ENCODE peak calls at places on chromosome 5, in nine cellular contexts. One of them, this sample, is unnamed.

GRCh38 chr5:179906294-179906794 is 1.4 kb downstream of the TBC1D9B start:
- DNase-seq in H1: no peak
- DNase-seq in suprapubic skin: no peak
- DNase-seq in fibroblast of mammary gland: no peak
- DNase-seq in fibroblast of the aortic adventitia: peak
- DNase-seq in HepG2: no peak
- DNase-seq in dorsolateral prefrontal cortex: no peak
- DNase-seq in cardiac muscle cell: no peak
- DNase-seq in cardiac fibroblast: peak
- DNase-seq in this sample: no peak

GRCh38 chr5:81825237-81825636 is 74.3 kb upstream of the SSBP2 start:
- DNase-seq in HepG2: no peak
- DNase-seq in fibroblast of mammary gland: peak
- DNase-seq in dorsolateral prefrontal cortex: no peak
- DNase-seq in fibroblast of the aortic adventitia: peak
- DNase-seq in cardiac fibroblast: peak
- DNase-seq in suprapubic skin: no peak
- DNase-seq in H1: no peak
- DNase-seq in cardiac muscle cell: peak
- DNase-seq in this sample: peak

GRCh38 chr5:155938051-155938450 is 388.9 kb upstream of the SGCD start:
- DNase-seq in fibroblast of mammary gland: no peak
- DNase-seq in cardiac muscle cell: no peak
- DNase-seq in suprapubic skin: no peak
- DNase-seq in HepG2: no peak
- DNase-seq in fibroblast of the aortic adventitia: no peak
- DNase-seq in H1: no peak
- DNase-seq in dorsolateral prefrontal cortex: no peak
- DNase-seq in cardiac fibroblast: no peak
- DNase-seq in this sample: no peak

GRCh38 chr5:14213253-14213652 is 70.1 kb downstream of the TRIO start:
- DNase-seq in fibroblast of the aortic adventitia: no peak
- DNase-seq in suprapubic skin: no peak
- DNase-seq in HepG2: no peak
- DNase-seq in cardiac fibroblast: peak
- DNase-seq in fibroblast of mammary gland: no peak
- DNase-seq in cardiac muscle cell: no peak
- DNase-seq in H1: no peak
- DNase-seq in dorsolateral prefrontal cortex: no peak
- DNase-seq in this sample: no peak

GRCh38 chr5:172411423-172412111 is 42.8 kb downstream of the SH3PXD2B start:
- DNase-seq in fibroblast of mammary gland: peak
- DNase-seq in HepG2: no peak
- DNase-seq in dorsolateral prefrontal cortex: no peak
- DNase-seq in fibroblast of the aortic adventitia: peak
- DNase-seq in H1: no peak
- DNase-seq in cardiac muscle cell: peak
- DNase-seq in cardiac fibroblast: peak
- DNase-seq in suprapubic skin: no peak
- DNase-seq in this sample: peak

GRCh38 chr5:132266031-132266835 is 8.7 kb downstream of the PDLIM4 start:
- DNase-seq in fibroblast of the aortic adventitia: no peak
- DNase-seq in fibroblast of mammary gland: no peak
- DNase-seq in HepG2: no peak
- DNase-seq in H1: peak
- DNase-seq in dorsolateral prefrontal cortex: no peak
- DNase-seq in cardiac fibroblast: no peak
- DNase-seq in suprapubic skin: no peak
- DNase-seq in cardiac muscle cell: no peak
- DNase-seq in this sample: no peak

GRCh38 chr5:9479361-9479760 is 66.5 kb downstream of the SEMA5A start:
- DNase-seq in dorsolateral prefrontal cortex: no peak
- DNase-seq in cardiac muscle cell: peak
- DNase-seq in H1: no peak
- DNase-seq in HepG2: no peak
- DNase-seq in suprapubic skin: no peak
- DNase-seq in cardiac fibroblast: peak
- DNase-seq in fibroblast of mammary gland: peak
- DNase-seq in fibroblast of the aortic adventitia: peak
- DNase-seq in this sample: peak

GRCh38 chr5:178119915-178120660 is 6.8 kb downstream of the N4BP3 start:
- DNase-seq in H1: no peak
- DNase-seq in suprapubic skin: no peak
- DNase-seq in dorsolateral prefrontal cortex: no peak
- DNase-seq in cardiac fibroblast: no peak
- DNase-seq in HepG2: no peak
- DNase-seq in fibroblast of the aortic adventitia: no peak
- DNase-seq in cardiac muscle cell: no peak
- DNase-seq in fibroblast of mammary gland: no peak
- DNase-seq in this sample: no peak

GRCh38 chr5:95281211-95281610 is 3.7 kb downstream of the MCTP1 start:
- DNase-seq in cardiac fibroblast: peak
- DNase-seq in suprapubic skin: no peak
- DNase-seq in H1: no peak
- DNase-seq in fibroblast of mammary gland: no peak
- DNase-seq in dorsolateral prefrontal cortex: no peak
- DNase-seq in HepG2: no peak
- DNase-seq in cardiac muscle cell: peak
- DNase-seq in fibroblast of the aortic adventitia: peak
- DNase-seq in this sample: no peak

GRCh38 chr5:153970496-153970895 is 68.2 kb downstream of the FAM114A2 start:
- DNase-seq in HepG2: no peak
- DNase-seq in suprapubic skin: no peak
- DNase-seq in cardiac fibroblast: no peak
- DNase-seq in H1: no peak
- DNase-seq in fibroblast of the aortic adventitia: no peak
- DNase-seq in dorsolateral prefrontal cortex: no peak
- DNase-seq in fibroblast of mammary gland: no peak
- DNase-seq in cardiac muscle cell: no peak
- DNase-seq in this sample: no peak

GRCh38 chr5:74130141-74130897 is 504.3 kb downstream of the ARHGEF28 start:
- DNase-seq in fibroblast of the aortic adventitia: no peak
- DNase-seq in fibroblast of mammary gland: no peak
- DNase-seq in H1: no peak
- DNase-seq in cardiac muscle cell: no peak
- DNase-seq in suprapubic skin: no peak
- DNase-seq in cardiac fibroblast: no peak
- DNase-seq in dorsolateral prefrontal cortex: peak
- DNase-seq in HepG2: no peak
- DNase-seq in this sample: no peak

GRCh38 chr5:1431021-1431811 is 14.0 kb downstream of the SLC6A3 start:
- DNase-seq in cardiac muscle cell: no peak
- DNase-seq in dorsolateral prefrontal cortex: no peak
- DNase-seq in suprapubic skin: peak
- DNase-seq in fibroblast of mammary gland: no peak
- DNase-seq in HepG2: no peak
- DNase-seq in H1: no peak
- DNase-seq in cardiac fibroblast: no peak
- DNase-seq in fibroblast of the aortic adventitia: no peak
- DNase-seq in this sample: no peak

GRCh38 chr5:75049581-75050274 is 2.6 kb downstream of the GCNT4 start:
- DNase-seq in H1: peak
- DNase-seq in cardiac fibroblast: peak
- DNase-seq in dorsolateral prefrontal cortex: no peak
- DNase-seq in cardiac muscle cell: peak
- DNase-seq in suprapubic skin: no peak
- DNase-seq in fibroblast of mammary gland: peak
- DNase-seq in fibroblast of the aortic adventitia: peak
- DNase-seq in HepG2: peak
- DNase-seq in this sample: peak

GRCh38 chr5:15483348-15484090 is 16.5 kb upstream of the FBXL7 start:
- DNase-seq in fibroblast of the aortic adventitia: peak
- DNase-seq in H1: no peak
- DNase-seq in fibroblast of mammary gland: no peak
- DNase-seq in suprapubic skin: no peak
- DNase-seq in dorsolateral prefrontal cortex: no peak
- DNase-seq in HepG2: no peak
- DNase-seq in cardiac muscle cell: peak
- DNase-seq in cardiac fibroblast: peak
- DNase-seq in this sample: peak

GRCh38 chr5:136108131-136108739 is 24.4 kb upstream of the SMAD5 start:
- DNase-seq in dorsolateral prefrontal cortex: no peak
- DNase-seq in HepG2: no peak
- DNase-seq in fibroblast of the aortic adventitia: no peak
- DNase-seq in cardiac fibroblast: no peak
- DNase-seq in H1: no peak
- DNase-seq in fibroblast of mammary gland: no peak
- DNase-seq in suprapubic skin: no peak
- DNase-seq in cardiac muscle cell: no peak
- DNase-seq in this sample: no peak
- TF ChIP-seq CTCF in dorsolateral prefrontal cortex: no peak
- TF ChIP-seq CTCF in HepG2: no peak
- TF ChIP-seq CTCF in fibroblast of the aortic adventitia: no peak
- TF ChIP-seq CTCF in cardiac fibroblast: no peak
- TF ChIP-seq CTCF in H1: no peak
- TF ChIP-seq CTCF in fibroblast of mammary gland: no peak
- TF ChIP-seq CTCF in suprapubic skin: no peak
- TF ChIP-seq CTCF in cardiac muscle cell: no peak
- TF ChIP-seq CTCF in this sample: no peak

DNA sequence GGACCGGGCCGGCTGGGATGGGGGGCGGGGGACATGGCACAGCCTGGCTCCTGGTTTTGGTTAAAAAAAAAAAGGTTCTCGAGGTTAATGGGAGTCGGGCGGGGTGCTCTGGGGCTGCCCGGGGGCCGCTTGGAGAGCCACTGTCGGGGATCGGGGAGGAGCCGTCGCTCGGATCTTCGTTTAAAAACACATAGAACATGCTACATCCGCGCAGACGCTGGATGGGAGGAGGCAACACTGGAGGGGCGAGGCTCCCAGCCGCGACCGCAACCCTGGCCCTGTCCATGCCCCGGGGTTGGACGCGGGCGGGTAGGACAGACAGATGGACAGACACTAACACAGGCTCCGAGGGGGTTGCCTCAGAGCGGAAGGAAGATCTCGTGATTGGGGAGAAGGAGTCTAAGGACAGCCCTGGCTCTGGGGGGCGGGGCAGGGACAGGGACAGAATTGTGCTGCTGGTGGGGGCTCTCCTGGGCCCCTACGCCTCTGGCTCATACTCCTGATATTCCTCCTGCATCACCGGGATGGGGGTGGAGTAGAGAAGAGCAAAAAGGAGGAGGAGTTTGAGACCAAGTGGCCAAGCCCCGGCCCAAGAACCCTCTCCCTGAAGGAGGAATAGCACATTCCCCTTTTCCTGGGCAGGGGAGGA is 9.9 kb downstream of the SNCB start:
- DNase-seq in cardiac fibroblast: peak
- DNase-seq in fibroblast of the aortic adventitia: no peak
- DNase-seq in cardiac muscle cell: peak
- DNase-seq in suprapubic skin: no peak
- DNase-seq in H1: peak
- DNase-seq in fibroblast of mammary gland: peak
- DNase-seq in HepG2: no peak
- DNase-seq in dorsolateral prefrontal cortex: no peak
- DNase-seq in this sample: peak
- H3K4me3 ChIP-seq in cardiac fibroblast: no peak
- H3K4me3 ChIP-seq in fibroblast of the aortic adventitia: no peak
- H3K4me3 ChIP-seq in cardiac muscle cell: no peak
- H3K4me3 ChIP-seq in suprapubic skin: no peak
- H3K4me3 ChIP-seq in H1: peak
- H3K4me3 ChIP-seq in fibroblast of mammary gland: no peak
- H3K4me3 ChIP-seq in HepG2: no peak
- H3K4me3 ChIP-seq in dorsolateral prefrontal cortex: peak
- H3K4me3 ChIP-seq in this sample: no peak

DNA sequence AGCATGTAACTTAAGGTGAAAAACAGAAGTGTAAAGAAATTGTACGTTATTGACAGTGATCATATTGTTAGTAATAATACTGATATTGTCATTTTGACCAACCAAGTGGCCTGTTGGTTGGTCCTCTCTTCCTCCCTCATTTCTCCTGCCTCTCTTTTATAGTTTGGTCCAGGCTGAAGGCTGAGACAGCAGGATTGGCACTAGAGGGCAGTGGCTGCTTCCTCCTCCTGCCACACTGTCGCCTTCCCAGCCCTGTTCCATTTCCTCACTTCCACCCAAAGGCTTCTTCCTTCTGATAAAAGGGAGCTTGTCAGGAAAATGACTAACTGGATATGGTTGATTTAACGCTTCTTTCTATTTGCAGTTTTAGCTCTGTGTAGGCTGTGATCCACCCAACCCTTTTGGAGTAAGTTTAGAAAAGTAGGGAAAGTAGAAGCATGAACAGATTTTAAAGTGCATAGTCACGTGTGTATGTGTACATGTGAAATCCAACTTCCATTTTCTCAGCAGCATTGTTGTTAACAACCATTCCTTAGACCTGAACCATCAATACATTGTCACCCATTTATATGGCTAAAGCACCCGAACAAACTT is 35.6 kb downstream of the PTCD2 start:
- DNase-seq in fibroblast of mammary gland: peak
- DNase-seq in cardiac muscle cell: peak
- DNase-seq in H1: no peak
- DNase-seq in HepG2: no peak
- DNase-seq in dorsolateral prefrontal cortex: peak
- DNase-seq in fibroblast of the aortic adventitia: peak
- DNase-seq in cardiac fibroblast: peak
- DNase-seq in suprapubic skin: no peak
- DNase-seq in this sample: no peak
- TF ChIP-seq CTCF in fibroblast of mammary gland: peak
- TF ChIP-seq CTCF in cardiac muscle cell: peak
- TF ChIP-seq CTCF in H1: peak
- TF ChIP-seq CTCF in HepG2: peak
- TF ChIP-seq CTCF in dorsolateral prefrontal cortex: peak
- TF ChIP-seq CTCF in fibroblast of the aortic adventitia: peak
- TF ChIP-seq CTCF in cardiac fibroblast: peak
- TF ChIP-seq CTCF in suprapubic skin: no peak
- TF ChIP-seq CTCF in this sample: peak

DNA sequence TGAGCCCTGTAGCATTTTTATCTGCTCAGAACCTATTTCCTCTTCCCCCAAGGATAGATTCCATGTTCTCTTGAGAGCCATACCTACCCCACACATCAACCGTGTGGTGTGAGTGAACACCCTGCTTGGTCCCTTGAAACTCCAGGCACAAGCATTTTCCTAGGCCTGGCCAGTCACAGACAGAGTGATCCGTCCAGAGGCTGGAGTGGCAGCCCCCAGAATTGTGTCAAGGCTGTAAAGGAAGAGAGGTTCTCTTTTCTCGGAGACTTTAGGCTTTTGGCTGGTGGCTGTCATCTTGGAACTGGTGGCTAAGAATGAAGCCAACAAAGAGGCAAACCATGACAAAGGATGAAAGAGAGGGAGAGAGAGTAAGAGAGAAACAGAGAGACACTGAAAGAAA is 66.0 kb downstream of the ARHGEF37 start:
- DNase-seq in cardiac muscle cell: no peak
- DNase-seq in fibroblast of the aortic adventitia: no peak
- DNase-seq in H1: no peak
- DNase-seq in cardiac fibroblast: no peak
- DNase-seq in fibroblast of mammary gland: no peak
- DNase-seq in HepG2: no peak
- DNase-seq in suprapubic skin: no peak
- DNase-seq in dorsolateral prefrontal cortex: no peak
- DNase-seq in this sample: no peak
- H3K4me3 ChIP-seq in cardiac muscle cell: no peak
- H3K4me3 ChIP-seq in fibroblast of the aortic adventitia: no peak
- H3K4me3 ChIP-seq in H1: no peak
- H3K4me3 ChIP-seq in cardiac fibroblast: no peak
- H3K4me3 ChIP-seq in fibroblast of mammary gland: no peak
- H3K4me3 ChIP-seq in HepG2: no peak
- H3K4me3 ChIP-seq in suprapubic skin: no peak
- H3K4me3 ChIP-seq in dorsolateral prefrontal cortex: no peak
- H3K4me3 ChIP-seq in this sample: no peak